ENCODE peak calls at places on chromosome 13, in seven cellular contexts. One of them, this sample, is unnamed. For H3K27me3 and H3K4me1, the result is how much of the 10 kb centered on the place peaks cover.

GRCh38 chr13:42258747-42259146 is 13.2 kb upstream of the AKAP11 start:
- DNase-seq in fibroblast of lung: no peak
- DNase-seq in HCT116: no peak
- DNase-seq in upper lobe of left lung: no peak
- DNase-seq in vagina: no peak
- DNase-seq in cardiac muscle cell: no peak
- DNase-seq in GM23338: peak
- DNase-seq in this sample: no peak

GRCh38 chr13:97242755-97243497 is 20.8 kb downstream of the MBNL2 start:
- DNase-seq in fibroblast of lung: no peak
- DNase-seq in HCT116: no peak
- DNase-seq in upper lobe of left lung: peak
- DNase-seq in vagina: no peak
- DNase-seq in cardiac muscle cell: no peak
- DNase-seq in GM23338: no peak
- DNase-seq in this sample: no peak

GRCh38 chr13:36432106-36432544 is at the start of gene CCNA1:
- DNase-seq in fibroblast of lung: peak
- DNase-seq in HCT116: no peak
- DNase-seq in upper lobe of left lung: no peak
- DNase-seq in vagina: no peak
- DNase-seq in cardiac muscle cell: peak
- DNase-seq in GM23338: peak
- DNase-seq in this sample: peak

GRCh38 chr13:100298691-100299090 is 209.8 kb downstream of the PCCA start:
- DNase-seq in fibroblast of lung: no peak
- DNase-seq in HCT116: no peak
- DNase-seq in upper lobe of left lung: no peak
- DNase-seq in vagina: no peak
- DNase-seq in cardiac muscle cell: no peak
- DNase-seq in GM23338: no peak
- DNase-seq in this sample: no peak

GRCh38 chr13:44853641-44854040 is 135.6 kb downstream of the NUFIP1 start:
- DNase-seq in fibroblast of lung: no peak
- DNase-seq in HCT116: no peak
- DNase-seq in upper lobe of left lung: no peak
- DNase-seq in vagina: no peak
- DNase-seq in cardiac muscle cell: no peak
- DNase-seq in GM23338: no peak
- DNase-seq in this sample: no peak

GRCh38 chr13:96573563-96573962 is 420.7 kb downstream of the OXGR1 start:
- DNase-seq in fibroblast of lung: no peak
- DNase-seq in HCT116: no peak
- DNase-seq in upper lobe of left lung: no peak
- DNase-seq in vagina: no peak
- DNase-seq in cardiac muscle cell: no peak
- DNase-seq in GM23338: no peak
- DNase-seq in this sample: no peak

GRCh38 chr13:100473087-100473486 is 115.5 kb downstream of the GGACT start:
- DNase-seq in fibroblast of lung: no peak
- DNase-seq in HCT116: no peak
- DNase-seq in upper lobe of left lung: no peak
- DNase-seq in vagina: no peak
- DNase-seq in cardiac muscle cell: peak
- DNase-seq in GM23338: peak
- DNase-seq in this sample: no peak

GRCh38 chr13:43964698-43965097 is 85.0 kb downstream of the LACC1 start:
- DNase-seq in fibroblast of lung: no peak
- DNase-seq in HCT116: no peak
- DNase-seq in upper lobe of left lung: no peak
- DNase-seq in vagina: no peak
- DNase-seq in cardiac muscle cell: no peak
- DNase-seq in GM23338: no peak
- DNase-seq in this sample: no peak

GRCh38 chr13:73684286-73684685 is 449.9 kb downstream of the KLF12 start:
- DNase-seq in fibroblast of lung: no peak
- DNase-seq in HCT116: no peak
- DNase-seq in upper lobe of left lung: no peak
- DNase-seq in vagina: no peak
- DNase-seq in cardiac muscle cell: no peak
- DNase-seq in GM23338: no peak
- DNase-seq in this sample: no peak

GRCh38 chr13:49219647-49220034 is 497 bp upstream of the MLNR start:
- DNase-seq in fibroblast of lung: no peak
- DNase-seq in HCT116: no peak
- DNase-seq in upper lobe of left lung: no peak
- DNase-seq in vagina: no peak
- DNase-seq in cardiac muscle cell: no peak
- DNase-seq in GM23338: no peak
- DNase-seq in this sample: no peak

GRCh38 chr13:21671793-21672680 is 1.2 kb downstream of the FGF9 start:
- DNase-seq in fibroblast of lung: no peak
- DNase-seq in HCT116: no peak
- DNase-seq in upper lobe of left lung: no peak
- DNase-seq in vagina: no peak
- DNase-seq in cardiac muscle cell: peak
- DNase-seq in GM23338: peak
- DNase-seq in this sample: no peak

GRCh38 chr13:71621152-71622124 is 245.6 kb downstream of the DACH1 start:
- DNase-seq in fibroblast of lung: no peak
- DNase-seq in HCT116: no peak
- DNase-seq in upper lobe of left lung: no peak
- DNase-seq in vagina: no peak
- DNase-seq in cardiac muscle cell: peak
- DNase-seq in GM23338: peak
- DNase-seq in this sample: no peak

GRCh38 chr13:106205871-106206270 is 329.6 kb downstream of the EFNB2 start:
- DNase-seq in fibroblast of lung: no peak
- DNase-seq in HCT116: no peak
- DNase-seq in upper lobe of left lung: no peak
- DNase-seq in vagina: no peak
- DNase-seq in cardiac muscle cell: no peak
- DNase-seq in GM23338: peak
- DNase-seq in this sample: no peak

GRCh38 chr13:31236211-31236786 is 36.5 kb downstream of the B3GLCT start:
- DNase-seq in fibroblast of lung: peak
- DNase-seq in HCT116: peak
- DNase-seq in upper lobe of left lung: no peak
- DNase-seq in vagina: no peak
- DNase-seq in cardiac muscle cell: peak
- DNase-seq in GM23338: peak
- DNase-seq in this sample: no peak

GRCh38 chr13:77696863-77697207 is 652 bp upstream of the SLAIN1 start:
- DNase-seq in fibroblast of lung: no peak
- DNase-seq in HCT116: no peak
- DNase-seq in upper lobe of left lung: no peak
- DNase-seq in vagina: no peak
- DNase-seq in cardiac muscle cell: no peak
- DNase-seq in GM23338: no peak
- DNase-seq in this sample: no peak

GRCh38 chr13:21638319-21639282 is 32.3 kb upstream of the FGF9 start:
- DNase-seq in fibroblast of lung: no peak
- DNase-seq in HCT116: no peak
- DNase-seq in upper lobe of left lung: no peak
- DNase-seq in vagina: no peak
- DNase-seq in cardiac muscle cell: peak
- DNase-seq in GM23338: peak
- DNase-seq in this sample: peak

GRCh38 chr13:69857188-69857821 is 250.3 kb upstream of the ATXN8OS start:
- DNase-seq in fibroblast of lung: peak
- DNase-seq in HCT116: peak
- DNase-seq in upper lobe of left lung: no peak
- DNase-seq in vagina: no peak
- DNase-seq in cardiac muscle cell: peak
- DNase-seq in GM23338: peak
- DNase-seq in this sample: no peak

GRCh38 chr13:31322702-31323101 is 122.9 kb downstream of the B3GLCT start:
- DNase-seq in fibroblast of lung: no peak
- DNase-seq in HCT116: no peak
- DNase-seq in upper lobe of left lung: no peak
- DNase-seq in vagina: no peak
- DNase-seq in cardiac muscle cell: no peak
- DNase-seq in GM23338: no peak
- DNase-seq in this sample: no peak

GRCh38 chr13:48819889-48820288 is 155.8 kb upstream of the FNDC3A start:
- DNase-seq in fibroblast of lung: no peak
- DNase-seq in HCT116: no peak
- DNase-seq in upper lobe of left lung: no peak
- DNase-seq in vagina: no peak
- DNase-seq in cardiac muscle cell: no peak
- DNase-seq in GM23338: no peak
- DNase-seq in this sample: no peak

GRCh38 chr13:24861617-24862362 is 97.8 kb downstream of the RNF17 start:
- DNase-seq in fibroblast of lung: no peak
- DNase-seq in HCT116: no peak
- DNase-seq in upper lobe of left lung: no peak
- DNase-seq in vagina: no peak
- DNase-seq in cardiac muscle cell: no peak
- DNase-seq in GM23338: no peak
- DNase-seq in this sample: no peak

GRCh38 chr13:24864579-24864978 is 100.6 kb downstream of the RNF17 start:
- DNase-seq in fibroblast of lung: no peak
- DNase-seq in HCT116: no peak
- DNase-seq in upper lobe of left lung: no peak
- DNase-seq in vagina: no peak
- DNase-seq in cardiac muscle cell: no peak
- DNase-seq in GM23338: no peak
- DNase-seq in this sample: no peak

GRCh38 chr13:24863748-24864540 is 100.0 kb downstream of the RNF17 start:
- DNase-seq in fibroblast of lung: no peak
- DNase-seq in HCT116: no peak
- DNase-seq in upper lobe of left lung: no peak
- DNase-seq in vagina: no peak
- DNase-seq in cardiac muscle cell: no peak
- DNase-seq in GM23338: no peak
- DNase-seq in this sample: no peak

GRCh38 chr13:24858953-24859352 is 95.0 kb downstream of the RNF17 start:
- DNase-seq in fibroblast of lung: no peak
- DNase-seq in HCT116: no peak
- DNase-seq in upper lobe of left lung: no peak
- DNase-seq in vagina: no peak
- DNase-seq in cardiac muscle cell: no peak
- DNase-seq in GM23338: no peak
- DNase-seq in this sample: no peak

DNA sequence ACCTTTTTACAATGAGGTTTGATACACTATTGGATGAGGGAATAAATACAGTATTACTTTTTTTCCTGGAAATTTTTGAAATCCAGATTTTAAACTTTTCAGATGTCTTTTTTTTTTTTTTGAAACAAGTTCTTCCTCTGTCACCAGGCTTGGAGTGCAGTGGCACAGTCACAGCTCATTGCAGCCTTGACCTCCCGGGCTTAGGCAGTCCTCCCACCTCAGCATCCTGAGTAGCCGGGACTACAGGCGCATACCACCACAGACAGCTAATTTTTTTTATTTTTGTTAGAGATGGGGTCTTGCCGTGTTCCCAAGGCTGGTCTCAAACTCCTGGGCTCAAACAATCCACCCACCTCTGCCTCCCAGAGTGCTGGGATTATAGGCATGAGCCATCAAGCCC is 96.8 kb downstream of the RNF17 start:
- DNase-seq in fibroblast of lung: no peak
- DNase-seq in HCT116: no peak
- DNase-seq in upper lobe of left lung: no peak
- DNase-seq in vagina: no peak
- DNase-seq in cardiac muscle cell: no peak
- DNase-seq in GM23338: no peak
- DNase-seq in this sample: no peak
- H3K27me3 ChIP-seq in fibroblast of lung: under half
- H3K27me3 ChIP-seq in HCT116: under half
- H3K27me3 ChIP-seq in upper lobe of left lung: under half
- H3K27me3 ChIP-seq in vagina: under half
- H3K27me3 ChIP-seq in cardiac muscle cell: under half
- H3K27me3 ChIP-seq in GM23338: under half
- H3K27me3 ChIP-seq in this sample: under half

DNA sequence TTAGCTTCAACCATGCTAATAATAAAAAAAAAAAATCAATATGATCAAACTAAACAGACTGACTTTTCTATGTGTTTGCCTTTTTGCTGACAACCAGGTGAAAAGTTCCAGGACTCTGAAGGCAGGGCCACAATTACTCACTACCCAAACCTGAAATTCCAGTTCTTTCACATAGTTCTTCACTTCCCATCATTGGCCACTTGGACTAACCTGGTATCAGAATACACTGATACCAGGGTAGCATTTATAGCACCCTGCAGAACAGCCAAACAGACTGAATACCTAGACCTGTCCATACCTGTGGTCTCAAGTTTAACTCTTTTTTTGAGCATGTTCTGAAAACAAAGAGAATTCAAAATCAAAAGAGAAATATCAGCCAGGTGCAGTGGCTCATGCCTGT is 25.1 kb downstream of the ELF1 start:
- DNase-seq in fibroblast of lung: no peak
- DNase-seq in HCT116: peak
- DNase-seq in upper lobe of left lung: no peak
- DNase-seq in vagina: no peak
- DNase-seq in cardiac muscle cell: no peak
- DNase-seq in GM23338: peak
- DNase-seq in this sample: no peak
- H3K4me1 ChIP-seq in fibroblast of lung: under half
- H3K4me1 ChIP-seq in HCT116: under half
- H3K4me1 ChIP-seq in upper lobe of left lung: under half
- H3K4me1 ChIP-seq in vagina: half or more
- H3K4me1 ChIP-seq in cardiac muscle cell: under half
- H3K4me1 ChIP-seq in GM23338: under half
- H3K4me1 ChIP-seq in this sample: under half

GRCh38 chr13:27928353-27928804 is 8.6 kb downstream of the PDX1 start:
- DNase-seq in fibroblast of lung: no peak
- DNase-seq in HCT116: no peak
- DNase-seq in upper lobe of left lung: peak
- DNase-seq in vagina: no peak
- DNase-seq in cardiac muscle cell: no peak
- DNase-seq in GM23338: peak
- DNase-seq in this sample: no peak

GRCh38 chr13:27928805-27929753 is 9.3 kb downstream of the PDX1 start:
- DNase-seq in fibroblast of lung: no peak
- DNase-seq in HCT116: no peak
- DNase-seq in upper lobe of left lung: peak
- DNase-seq in vagina: no peak
- DNase-seq in cardiac muscle cell: no peak
- DNase-seq in GM23338: peak
- DNase-seq in this sample: peak

GRCh38 chr13:27927444-27928352 is 7.9 kb downstream of the PDX1 start:
- DNase-seq in fibroblast of lung: no peak
- DNase-seq in HCT116: no peak
- DNase-seq in upper lobe of left lung: peak
- DNase-seq in vagina: no peak
- DNase-seq in cardiac muscle cell: no peak
- DNase-seq in GM23338: peak
- DNase-seq in this sample: no peak

GRCh38 chr13:27926644-27927434 is 7.0 kb downstream of the PDX1 start:
- DNase-seq in fibroblast of lung: no peak
- DNase-seq in HCT116: no peak
- DNase-seq in upper lobe of left lung: peak
- DNase-seq in vagina: no peak
- DNase-seq in cardiac muscle cell: no peak
- DNase-seq in GM23338: peak
- DNase-seq in this sample: peak

GRCh38 chr13:27929868-27930267 is 10.1 kb downstream of the PDX1 start:
- DNase-seq in fibroblast of lung: no peak
- DNase-seq in HCT116: no peak
- DNase-seq in upper lobe of left lung: no peak
- DNase-seq in vagina: no peak
- DNase-seq in cardiac muscle cell: no peak
- DNase-seq in GM23338: no peak
- DNase-seq in this sample: no peak
- H3K27me3 ChIP-seq in fibroblast of lung: under half
- H3K27me3 ChIP-seq in HCT116: under half
- H3K27me3 ChIP-seq in upper lobe of left lung: under half
- H3K27me3 ChIP-seq in vagina: under half
- H3K27me3 ChIP-seq in cardiac muscle cell: half or more
- H3K27me3 ChIP-seq in GM23338: half or more
- H3K27me3 ChIP-seq in this sample: under half

GRCh38 chr13:99050983-99051488 is 73.2 kb upstream of the DOCK9 start:
- DNase-seq in fibroblast of lung: no peak
- DNase-seq in HCT116: no peak
- DNase-seq in upper lobe of left lung: no peak
- DNase-seq in vagina: no peak
- DNase-seq in cardiac muscle cell: no peak
- DNase-seq in GM23338: peak
- DNase-seq in this sample: no peak
- H3K4me1 ChIP-seq in fibroblast of lung: under half
- H3K4me1 ChIP-seq in HCT116: under half
- H3K4me1 ChIP-seq in upper lobe of left lung: under half
- H3K4me1 ChIP-seq in vagina: under half
- H3K4me1 ChIP-seq in cardiac muscle cell: under half
- H3K4me1 ChIP-seq in GM23338: under half
- H3K4me1 ChIP-seq in this sample: under half

This sample was measured in pancreas.